ENCODE peak calls at places on chromosomes 16 and 17, in seven cellular contexts. V is LoVo; P is SK-N-DZ; C is naive thymus-derived CD8-positive, alpha-beta T cell; N is left ventricle myocardium inferior; B is T-cell; T is T-helper 2 cell. H is an unnamed sample.

GRCh38 chr17:31048780-31049179 is 46.0 kb upstream of the NF1 start:
- DNase-seq in V (no peak), B (no peak), P (no peak), N (no peak), T (no peak), C (no peak), H (no peak)

GRCh38 chr16:74825941-74826340 is 51.3 kb upstream of the FA2H start:
- DNase-seq in P (no peak), T (no peak), N (no peak), B (no peak), C (no peak), V (no peak), H (no peak)

GRCh38 chr17:78247304-78247703 is 15.9 kb downstream of the TMEM235 start:
- DNase-seq in V (no peak), C (no peak), B (no peak), P (no peak), T (no peak), N (no peak), H (no peak)

GRCh38 chr16:10514369-10515055 is 65.9 kb downstream of the EMP2 start:
- DNase-seq in T (peak), B (peak), V (peak), N (no peak), P (peak), C (peak), H (peak)

GRCh38 chr17:67449065-67449464 is 72.0 kb downstream of the PITPNC1 start:
- DNase-seq in V (no peak), C (no peak), N (no peak), P (no peak), B (no peak), T (no peak), H (no peak)

GRCh38 chr17:79935845-79936470 is 96.7 kb upstream of the CBX4 start:
- DNase-seq in P (no peak), T (no peak), N (no peak), V (no peak), B (no peak), C (no peak), H (peak)

GRCh38 chr17:41199421-41200098 is 9.9 kb downstream of the KRTAP9-1 start:
- DNase-seq in B (no peak), N (no peak), V (no peak), T (no peak), P (no peak), C (no peak), H (no peak)

GRCh38 chr16:2512920-2513404 is 790 bp upstream of the ATP6V0C start:
- DNase-seq in T (no peak), N (no peak), P (peak), B (no peak), C (no peak), V (no peak), H (peak)

GRCh38 chr17:29124135-29124930 is 55.9 kb downstream of the MYO18A start:
- DNase-seq in N (no peak), P (peak), C (peak), B (no peak), V (peak), T (no peak), H (peak)

GRCh38 chr17:76556759-76557367 is 17.0 kb downstream of the PRCD start:
- DNase-seq in T (peak), V (no peak), P (no peak), C (no peak), B (peak), N (no peak), H (peak)

GRCh38 chr16:16062023-16062932 is 112.9 kb downstream of the ABCC1 start:
- DNase-seq in T (no peak), N (peak), P (no peak), V (no peak), B (peak), C (peak), H (no peak)

GRCh38 chr17:50312311-50312710 is 33.6 kb upstream of the XYLT2 start:
- DNase-seq in P (no peak), V (no peak), T (no peak), N (no peak), C (no peak), B (no peak), H (no peak)

GRCh38 chr16:50831751-50832150 is 89.9 kb downstream of the CYLD start:
- DNase-seq in B (no peak), T (no peak), C (no peak), P (no peak), N (no peak), V (no peak), H (no peak)

GRCh38 chr16:54590836-54591235 is 304.2 kb upstream of the IRX3 start:
- DNase-seq in V (no peak), T (no peak), N (no peak), C (no peak), P (no peak), B (no peak), H (no peak)

GRCh38 chr17:15290605-15291004 is 25.5 kb upstream of the PMP22 start:
- DNase-seq in T (no peak), C (no peak), P (no peak), N (no peak), V (no peak), B (no peak), H (no peak)

GRCh38 chr17:60142872-60143499 is 6.8 kb upstream of the CA4 start:
- DNase-seq in N (peak), C (peak), T (peak), B (peak), V (peak), P (peak), H (no peak)

GRCh38 chr17:82358467-82359350 is at the start of gene TEX19:
- DNase-seq in B (no peak), P (peak), V (peak), T (no peak), C (no peak), N (no peak), H (no peak)

GRCh38 chr16:30053376-30054015 is 12.1 kb upstream of the ALDOA start:
- DNase-seq in V (no peak), C (no peak), N (no peak), T (no peak), B (no peak), P (no peak), H (no peak)

GRCh38 chr16:19411298-19411697 is 6.4 kb upstream of the TMC5 start:
- DNase-seq in T (no peak), P (no peak), C (no peak), N (no peak), V (no peak), B (no peak), H (no peak)

GRCh38 chr16:66045626-66046025 is 320.9 kb upstream of the CDH5 start:
- DNase-seq in T (no peak), P (no peak), N (no peak), C (no peak), V (no peak), B (no peak), H (no peak)

GRCh38 chr16:66364117-66364958 is 2.2 kb upstream of the CDH5 start:
- DNase-seq in C (no peak), T (no peak), B (no peak), P (peak), N (peak), V (no peak), H (no peak)

GRCh38 chr17:43736389-43736788 is 22.2 kb downstream of the SOST start:
- DNase-seq in T (no peak), P (no peak), N (no peak), C (no peak), V (no peak), B (no peak), H (no peak)

GRCh38 chr17:29120439-29120838 is 59.8 kb downstream of the MYO18A start:
- DNase-seq in N (no peak), P (no peak), T (no peak), B (no peak), C (no peak), V (no peak), H (no peak)

GRCh38 chr17:44990994-44991393 is 22.9 kb upstream of the C1QL1 start:
- DNase-seq in B (no peak), T (no peak), C (no peak), P (no peak), N (no peak), V (no peak), H (no peak)

GRCh38 chr16:90031186-90031930 is 12.1 kb upstream of the DBNDD1 start:
- DNase-seq in B (no peak), T (no peak), V (no peak), N (no peak), P (no peak), C (no peak), H (no peak)

GRCh38 chr17:66733759-66734158 is 101.2 kb upstream of the CACNG5 start:
- DNase-seq in T (no peak), P (no peak), N (no peak), B (no peak), C (no peak), V (no peak), H (no peak)

GRCh38 chr17:82963104-82963950 is 116.1 kb upstream of the METRNL start:
- DNase-seq in P (peak), T (no peak), B (peak), C (peak), N (peak), V (no peak), H (peak)

GRCh38 chr17:41308251-41308917 is 725 bp downstream of the KRTAP16-1 start:
- DNase-seq in P (no peak), C (peak), B (peak), T (peak), V (no peak), N (peak), H (no peak)

GRCh38 chr17:28538296-28538895 is 14.0 kb downstream of the UNC119 start:
- DNase-seq in T (no peak), V (no peak), C (no peak), B (no peak), P (no peak), N (no peak), H (no peak)

GRCh38 chr16:3101841-3102470 is 2.9 kb upstream of the ZSCAN10 start:
- DNase-seq in B (no peak), N (peak), V (no peak), P (no peak), T (no peak), C (no peak), H (peak)

GRCh38 chr16:9372934-9373890 is 281.8 kb downstream of the HAPSTR1 start:
- DNase-seq in T (no peak), N (no peak), V (no peak), P (no peak), B (no peak), C (no peak), H (no peak)

GRCh38 chr17:416293-417206 is 63.9 kb upstream of the RPH3AL start:
- DNase-seq in B (peak), V (no peak), C (peak), N (no peak), T (peak), P (no peak), H (no peak)

GRCh38 chr17:79809530-79810137 is 12.8 kb upstream of the CBX8 start:
- DNase-seq in V (no peak), C (no peak), B (no peak), P (no peak), T (no peak), N (no peak), H (peak)

GRCh38 chr16:8137581-8137980 is 452.7 kb downstream of the TMEM114 start:
- DNase-seq in T (no peak), B (no peak), P (no peak), N (no peak), C (no peak), V (no peak), H (no peak)

GRCh38 chr16:57240872-57241271 is 4.2 kb upstream of the ARL2BP start:
- DNase-seq in V (no peak), B (no peak), N (no peak), T (no peak), C (no peak), P (no peak), H (no peak)

GRCh38 chr17:15157051-15157450 is 108.1 kb downstream of the PMP22 start:
- DNase-seq in N (no peak), T (no peak), C (no peak), P (no peak), B (no peak), V (no peak), H (no peak)

GRCh38 chr17:2056221-2057129 is 1.6 kb downstream of the HIC1 start:
- DNase-seq in V (no peak), P (no peak), B (peak), C (peak), N (no peak), T (no peak), H (peak)

GRCh38 chr16:78638371-78638770 is 538.9 kb downstream of the WWOX start:
- DNase-seq in V (no peak), T (no peak), B (no peak), C (no peak), P (peak), N (no peak), H (no peak)